ENCODE peak calls at places on chromosomes 11 and 22, in four cellular contexts. One of them, this sample, is unnamed.

GRCh38 chr22:46045459-46046298 is 68.7 kb upstream of the WNT7B start:
- DNase-seq in HuH-7.5: no peak
- DNase-seq in activated T-cell treated with anti-CD3 and anti-CD28 coated beads for 1 hour: no peak
- DNase-seq in BJ: no peak
- DNase-seq in this sample: no peak

GRCh38 chr11:66686100-66686785 is 8.6 kb upstream of the RBM4B start:
- DNase-seq in HuH-7.5: peak
- DNase-seq in activated T-cell treated with anti-CD3 and anti-CD28 coated beads for 1 hour: no peak
- DNase-seq in BJ: no peak
- DNase-seq in this sample: no peak

GRCh38 chr22:24391836-24392217 is 35.6 kb upstream of the ADORA2A start:
- DNase-seq in HuH-7.5: no peak
- DNase-seq in activated T-cell treated with anti-CD3 and anti-CD28 coated beads for 1 hour: no peak
- DNase-seq in BJ: no peak
- DNase-seq in this sample: no peak

GRCh38 chr11:133951484-133952198 is 5.1 kb downstream of the IGSF9B start:
- DNase-seq in HuH-7.5: no peak
- DNase-seq in activated T-cell treated with anti-CD3 and anti-CD28 coated beads for 1 hour: no peak
- DNase-seq in BJ: no peak
- DNase-seq in this sample: no peak

GRCh38 chr11:93225642-93226041 is 27.9 kb upstream of the SLC36A4 start:
- DNase-seq in HuH-7.5: no peak
- DNase-seq in activated T-cell treated with anti-CD3 and anti-CD28 coated beads for 1 hour: no peak
- DNase-seq in BJ: no peak
- DNase-seq in this sample: no peak

GRCh38 chr11:10670099-10670498 is 23.5 kb downstream of the IRAG1 start:
- DNase-seq in HuH-7.5: no peak
- DNase-seq in activated T-cell treated with anti-CD3 and anti-CD28 coated beads for 1 hour: no peak
- DNase-seq in BJ: no peak
- DNase-seq in this sample: no peak

GRCh38 chr11:102283088-102283487 is 34.2 kb upstream of the BIRC3 start:
- DNase-seq in HuH-7.5: no peak
- DNase-seq in activated T-cell treated with anti-CD3 and anti-CD28 coated beads for 1 hour: no peak
- DNase-seq in BJ: no peak
- DNase-seq in this sample: no peak

GRCh38 chr22:35212020-35212419 is 45.3 kb upstream of the HMGXB4 start:
- DNase-seq in HuH-7.5: no peak
- DNase-seq in activated T-cell treated with anti-CD3 and anti-CD28 coated beads for 1 hour: no peak
- DNase-seq in BJ: no peak
- DNase-seq in this sample: no peak

GRCh38 chr11:64052436-64052835 is 16.7 kb downstream of the FLRT1 start:
- DNase-seq in HuH-7.5: no peak
- DNase-seq in activated T-cell treated with anti-CD3 and anti-CD28 coated beads for 1 hour: no peak
- DNase-seq in BJ: no peak
- DNase-seq in this sample: no peak

GRCh38 chr22:46070215-46070721 is 80.1 kb upstream of the PPARA start:
- DNase-seq in HuH-7.5: no peak
- DNase-seq in activated T-cell treated with anti-CD3 and anti-CD28 coated beads for 1 hour: no peak
- DNase-seq in BJ: no peak
- DNase-seq in this sample: no peak

GRCh38 chr22:49948958-49949913 is 11.3 kb upstream of the PIM3 start:
- DNase-seq in HuH-7.5: no peak
- DNase-seq in activated T-cell treated with anti-CD3 and anti-CD28 coated beads for 1 hour: no peak
- DNase-seq in BJ: no peak
- DNase-seq in this sample: no peak

GRCh38 chr11:72573380-72573949 is 100.8 kb downstream of the PDE2A start:
- DNase-seq in HuH-7.5: peak
- DNase-seq in activated T-cell treated with anti-CD3 and anti-CD28 coated beads for 1 hour: no peak
- DNase-seq in BJ: no peak
- DNase-seq in this sample: no peak

GRCh38 chr11:128484172-128484571 is 103.2 kb downstream of the ETS1 start:
- DNase-seq in HuH-7.5: no peak
- DNase-seq in activated T-cell treated with anti-CD3 and anti-CD28 coated beads for 1 hour: no peak
- DNase-seq in BJ: no peak
- DNase-seq in this sample: no peak

GRCh38 chr11:122214567-122214966 is 98.6 kb upstream of the BLID start:
- DNase-seq in HuH-7.5: no peak
- DNase-seq in activated T-cell treated with anti-CD3 and anti-CD28 coated beads for 1 hour: no peak
- DNase-seq in BJ: no peak
- DNase-seq in this sample: no peak

GRCh38 chr22:45916515-45916914 is 60.4 kb downstream of the WNT7B start:
- DNase-seq in HuH-7.5: no peak
- DNase-seq in activated T-cell treated with anti-CD3 and anti-CD28 coated beads for 1 hour: no peak
- DNase-seq in BJ: no peak
- DNase-seq in this sample: no peak

GRCh38 chr11:128690746-128691091 is 3.2 kb upstream of the FLI1 start:
- DNase-seq in HuH-7.5: no peak
- DNase-seq in activated T-cell treated with anti-CD3 and anti-CD28 coated beads for 1 hour: no peak
- DNase-seq in BJ: no peak
- DNase-seq in this sample: no peak

GRCh38 chr11:78290293-78291176 is 101.8 kb downstream of the USP35 start:
- DNase-seq in HuH-7.5: peak
- DNase-seq in activated T-cell treated with anti-CD3 and anti-CD28 coated beads for 1 hour: no peak
- DNase-seq in BJ: peak
- DNase-seq in this sample: no peak

GRCh38 chr22:30864441-30865420 is 103.8 kb downstream of the MORC2 start:
- DNase-seq in HuH-7.5: peak
- DNase-seq in activated T-cell treated with anti-CD3 and anti-CD28 coated beads for 1 hour: no peak
- DNase-seq in BJ: no peak
- DNase-seq in this sample: no peak

GRCh38 chr22:22692707-22693530 is 48.5 kb downstream of the GGTLC2 start:
- DNase-seq in HuH-7.5: peak
- DNase-seq in activated T-cell treated with anti-CD3 and anti-CD28 coated beads for 1 hour: peak
- DNase-seq in BJ: no peak
- DNase-seq in this sample: no peak

GRCh38 chr11:21635359-21635758 is 557.5 kb upstream of the ANO5 start:
- DNase-seq in HuH-7.5: no peak
- DNase-seq in activated T-cell treated with anti-CD3 and anti-CD28 coated beads for 1 hour: no peak
- DNase-seq in BJ: no peak
- DNase-seq in this sample: no peak

GRCh38 chr11:22491826-22492225 is 133.8 kb downstream of the FANCF start:
- DNase-seq in HuH-7.5: no peak
- DNase-seq in activated T-cell treated with anti-CD3 and anti-CD28 coated beads for 1 hour: no peak
- DNase-seq in BJ: peak
- DNase-seq in this sample: peak

GRCh38 chr11:95566151-95566670 is 223.4 kb downstream of the FAM76B start:
- DNase-seq in HuH-7.5: no peak
- DNase-seq in activated T-cell treated with anti-CD3 and anti-CD28 coated beads for 1 hour: no peak
- DNase-seq in BJ: no peak
- DNase-seq in this sample: no peak

GRCh38 chr11:95318459-95318858 is 87.5 kb upstream of the SESN3 start:
- DNase-seq in HuH-7.5: no peak
- DNase-seq in activated T-cell treated with anti-CD3 and anti-CD28 coated beads for 1 hour: no peak
- DNase-seq in BJ: no peak
- DNase-seq in this sample: no peak

GRCh38 chr11:86519064-86519911 is 144.6 kb downstream of the CCDC81 start:
- DNase-seq in HuH-7.5: no peak
- DNase-seq in activated T-cell treated with anti-CD3 and anti-CD28 coated beads for 1 hour: no peak
- DNase-seq in BJ: peak
- DNase-seq in this sample: no peak

This sample was measured in HFF-Myc.